ENCODE peak calls at places on chromosome 13, in ten cellular contexts. D, R, S, L, G, B, T, C, N and V are unnamed samples.

GRCh38 chr13:74895042-74895811 is 586.7 kb downstream of the TBC1D4 start:
- DNase-seq in D (no peak), R (no peak), S (no peak), L (no peak), G (no peak), B (no peak), T (no peak), C (no peak), N (no peak), V (no peak)

GRCh38 chr13:101640797-101641400 is 188.4 kb downstream of the ITGBL1 start:
- DNase-seq in D (peak), R (no peak), S (no peak), L (peak), G (no peak), B (no peak), T (peak), C (peak), N (peak), V (peak)

GRCh38 chr13:35471466-35472307 is 4.8 kb downstream of the MAB21L1 start:
- DNase-seq in D (peak), R (peak), S (no peak), L (peak), G (no peak), B (no peak), T (peak), C (no peak), N (no peak), V (no peak)

GRCh38 chr13:52862358-52863206 is 14.1 kb upstream of the PCDH8 start:
- DNase-seq in D (peak), R (peak), S (no peak), L (peak), G (no peak), B (no peak), T (no peak), C (peak), N (no peak), V (peak)

GRCh38 chr13:100892981-100893380 is 218.4 kb upstream of the TMTC4 start:
- DNase-seq in D (peak), R (no peak), S (no peak), L (no peak), G (no peak), B (no peak), T (no peak), C (no peak), N (no peak), V (no peak)

GRCh38 chr13:110546933-110547332 is 14.6 kb downstream of the RAB20 start:
- DNase-seq in D (peak), R (no peak), S (no peak), L (peak), G (no peak), B (no peak), T (peak), C (peak), N (peak), V (peak)

GRCh38 chr13:60441761-60442160 is 44.7 kb downstream of the TDRD3 start:
- DNase-seq in D (no peak), R (no peak), S (no peak), L (no peak), G (no peak), B (no peak), T (no peak), C (no peak), N (no peak), V (no peak)

GRCh38 chr13:98752111-98752941 is at the start of gene SLC15A1:
- DNase-seq in D (no peak), R (peak), S (no peak), L (no peak), G (no peak), B (no peak), T (no peak), C (no peak), N (no peak), V (peak)

GRCh38 chr13:92719868-92720267 is 506.7 kb upstream of the GPC6 start:
- DNase-seq in D (no peak), R (peak), S (no peak), L (no peak), G (no peak), B (no peak), T (peak), C (no peak), N (no peak), V (no peak)